ENCODE peak calls at places on chromosomes 7 and 10, in five cellular contexts. V is CD4-positive, CD25-positive, alpha-beta regulatory T cell; P is mesendoderm; G is GM23248; B is H9. L is an unnamed sample. For H3K4me1 and H3K27me3, the result is how much of the 10 kb centered on the place peaks cover.

GRCh38 chr7:52925332-52925731 is 110.1 kb upstream of the POM121L12 start:
- DNase-seq in P (peak), B (peak), G (no peak), V (no peak), L (no peak)

GRCh38 chr10:26488344-26488743 is 50.2 kb downstream of the APBB1IP start:
- DNase-seq in G (peak), P (no peak), B (no peak), V (no peak), L (no peak)

GRCh38 chr7:35839860-35840854 is 39.3 kb downstream of the SEPTIN7 start:
- DNase-seq in P (no peak), V (no peak), G (peak), B (no peak), L (no peak)

GRCh38 chr7:150728609-150729008 is 8.6 kb upstream of the GIMAP5 start:
- DNase-seq in V (no peak), P (no peak), G (no peak), B (no peak), L (no peak)

GRCh38 chr10:22874189-22874854 is 53.5 kb upstream of the ARMC3 start:
- DNase-seq in P (no peak), B (no peak), G (no peak), V (no peak), L (no peak)

GRCh38 chr7:141701489-141702046 is 398 bp downstream of the DENND11 start:
- DNase-seq in V (peak), B (peak), G (peak), P (peak), L (peak)

GRCh38 chr10:84196083-84196482 is 1.7 kb downstream of the CDHR1 start:
- DNase-seq in P (peak), G (no peak), B (no peak), V (no peak), L (peak)

GRCh38 chr7:85054306-85054705 is 132.6 kb downstream of the SEMA3D start:
- DNase-seq in B (no peak), G (no peak), P (peak), V (no peak), L (no peak)

GRCh38 chr10:119302591-119303253 is 95.4 kb downstream of the GRK5 start:
- DNase-seq in V (no peak), B (no peak), P (no peak), G (no peak), L (no peak)

GRCh38 chr7:235576-236395 is 43.4 kb downstream of the FAM20C start:
- DNase-seq in G (no peak), P (no peak), V (no peak), B (no peak), L (no peak)

GRCh38 chr10:104033966-104034365 is 51.7 kb downstream of the COL17A1 start:
- DNase-seq in G (no peak), B (no peak), P (no peak), V (no peak), L (no peak)

GRCh38 chr7:26348234-26348851 is 56.7 kb downstream of the SNX10 start:
- DNase-seq in B (no peak), V (no peak), G (no peak), P (no peak), L (no peak)

GRCh38 chr7:151871904-151872303 is 5.0 kb downstream of the PRKAG2 start:
- DNase-seq in P (no peak), B (no peak), G (peak), V (no peak), L (peak)

GRCh38 chr7:39510738-39511372 is 55.3 kb upstream of the YAE1 start:
- DNase-seq in P (peak), B (no peak), V (no peak), G (peak), L (no peak)

GRCh38 chr7:7934127-7934526 is 34.5 kb upstream of the GLCCI1 start:
- DNase-seq in G (no peak), V (no peak), B (no peak), P (no peak), L (no peak)

GRCh38 chr10:75261813-75262725 is 26.3 kb upstream of the COMTD1 start:
- DNase-seq in V (no peak), G (peak), B (no peak), P (no peak), L (no peak)

GRCh38 chr10:15313034-15313433 is 58.1 kb downstream of the FAM171A1 start:
- DNase-seq in P (no peak), B (no peak), G (no peak), V (no peak), L (no peak)

GRCh38 chr7:100435401-100436304 is 644 bp downstream of the PPP1R35 start:
- DNase-seq in P (peak), V (peak), B (peak), G (peak), L (peak)

GRCh38 chr10:117830832-117831231 is 215.9 kb downstream of the RAB11FIP2 start:
- DNase-seq in V (no peak), G (no peak), P (peak), B (peak), L (no peak)

GRCh38 chr10:99930731-99931550 is 78.8 kb downstream of the DNMBP start:
- DNase-seq in B (peak), V (no peak), G (no peak), P (peak), L (no peak)

GRCh38 chr10:124144536-124144935 is 51.1 kb upstream of the CHST15 start:
- DNase-seq in B (no peak), P (no peak), G (no peak), V (no peak), L (no peak)

GRCh38 chr7:113331155-113331898 is 213.0 kb upstream of the SMIM30 start:
- DNase-seq in B (peak), P (peak), V (no peak), G (no peak), L (no peak)

GRCh38 chr10:78974409-78975317 is 94.1 kb upstream of the ZMIZ1 start:
- DNase-seq in G (peak), B (peak), V (no peak), P (peak), L (peak)

GRCh38 chr7:27171636-27172387 is 2.3 kb downstream of the HOXA10 start:
- DNase-seq in V (no peak), P (peak), G (peak), B (peak), L (peak)

GRCh38 chr10:103636492-103636891 is 143.0 kb downstream of the NEURL1 start:
- DNase-seq in P (peak), V (no peak), G (no peak), B (peak), L (no peak)

GRCh38 chr10:70448236-70448635 is 6.8 kb upstream of the NODAL start:
- DNase-seq in G (no peak), P (no peak), V (no peak), B (no peak), L (no peak)

GRCh38 chr7:152120776-152121175 is 95.3 kb downstream of the GALNT11 start:
- DNase-seq in V (no peak), P (no peak), B (no peak), G (no peak), L (no peak)

GRCh38 chr7:80319461-80319860 is 184.8 kb downstream of the GNAI1 start:
- DNase-seq in B (no peak), V (no peak), P (no peak), G (no peak), L (no peak)

GRCh38 chr7:80318081-80318480 is 183.4 kb downstream of the GNAI1 start:
- DNase-seq in P (peak), G (no peak), B (peak), V (no peak), L (no peak)

GRCh38 chr7:80324032-80324431 is 187.8 kb downstream of the GNAT3 start:
- DNase-seq in P (no peak), B (no peak), V (no peak), G (peak), L (no peak)
- H3K4me1 ChIP-seq in P (under half), B (under half), V (under half), G (under half), L (under half)

GRCh38 chr7:157738064-157738460 is 401.3 kb downstream of the DNAJB6 start:
- DNase-seq in V (no peak), G (no peak), B (peak), P (peak), L (no peak)

GRCh38 chr7:157737151-157738063 is 400.6 kb downstream of the DNAJB6 start:
- DNase-seq in G (no peak), V (no peak), P (peak), B (no peak), L (peak)

GRCh38 chr7:157740251-157740650 is 403.4 kb downstream of the DNAJB6 start:
- DNase-seq in G (no peak), B (no peak), V (no peak), P (no peak), L (peak)

GRCh38 chr7:157739650-157740049 is 402.8 kb downstream of the DNAJB6 start:
- DNase-seq in G (no peak), P (no peak), B (no peak), V (no peak), L (no peak)

DNA sequence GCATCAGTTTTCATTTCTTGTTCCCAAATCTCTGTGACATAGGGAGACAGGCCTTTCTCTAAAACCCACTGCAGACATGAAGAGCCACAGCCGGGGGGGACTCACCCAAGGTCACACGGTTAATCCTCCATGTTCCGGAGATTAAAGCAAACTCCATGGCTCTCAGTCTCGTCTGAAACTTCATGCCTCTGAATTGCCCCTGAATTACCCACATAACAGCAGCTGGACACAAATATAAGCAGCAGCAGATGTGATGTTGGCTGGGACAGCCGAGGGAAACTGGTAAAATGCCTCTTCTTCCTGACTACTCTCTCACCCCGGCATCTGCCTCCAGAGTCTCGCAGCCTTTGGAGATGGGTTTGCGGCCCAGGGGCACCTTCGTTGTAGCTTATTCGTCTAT is 402.3 kb downstream of the DNAJB6 start:
- DNase-seq in G (no peak), V (no peak), B (no peak), P (no peak), L (no peak)
- H3K27me3 ChIP-seq in G (under half), V (under half), B (under half), P (under half), L (under half)

DNA sequence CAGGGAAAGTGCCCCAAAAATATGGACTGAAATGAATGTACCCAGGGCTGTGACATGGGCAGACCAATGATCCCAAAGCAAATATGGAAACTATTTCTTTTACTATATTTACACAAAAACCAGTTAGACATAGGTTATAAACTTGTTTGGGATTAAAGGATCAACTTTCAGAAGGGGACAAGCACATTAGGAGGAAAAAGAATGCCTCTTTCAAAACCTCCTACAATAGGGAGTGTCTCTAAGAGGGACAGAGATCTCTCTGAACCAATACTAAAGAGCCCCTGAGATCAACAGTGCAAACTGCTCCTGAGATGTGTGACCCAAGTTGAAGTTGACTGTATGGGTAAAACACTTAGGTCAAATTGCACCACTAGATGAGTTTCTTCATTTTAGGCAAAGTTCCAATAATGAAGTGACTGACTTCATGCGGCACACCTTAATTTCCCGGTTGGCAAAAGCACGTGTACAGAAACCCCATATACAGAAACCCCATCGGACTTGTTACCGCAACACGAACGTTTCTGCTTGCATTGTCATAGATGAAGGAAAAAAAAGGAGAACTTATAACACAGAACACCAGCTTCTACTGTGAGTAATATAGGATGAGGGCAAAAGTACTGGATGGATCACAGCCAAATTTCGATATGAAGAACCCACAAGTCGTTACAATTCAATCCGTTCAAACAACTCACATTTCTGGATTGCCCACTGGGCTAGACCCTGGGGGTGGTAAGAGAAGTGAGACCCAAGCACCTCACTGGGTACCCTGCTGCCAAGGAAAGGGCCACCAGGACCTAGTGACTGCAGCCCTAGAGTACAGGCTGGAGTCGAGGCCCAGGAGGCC is 4.3 kb downstream of the SVIL start:
- DNase-seq in G (no peak), V (no peak), P (no peak), B (no peak), L (no peak)
- H3K4me1 ChIP-seq in G (under half), V (under half), P (under half), B (under half), L (under half)

GRCh38 chr7:23473848-23474097 is 3.5 kb upstream of the IGF2BP3 start:
- DNase-seq in G (no peak), P (peak), B (no peak), V (no peak), L (no peak)
- H3K27me3 ChIP-seq in G (under half), P (under half), B (under half), V (half or more), L (under half)

DNA sequence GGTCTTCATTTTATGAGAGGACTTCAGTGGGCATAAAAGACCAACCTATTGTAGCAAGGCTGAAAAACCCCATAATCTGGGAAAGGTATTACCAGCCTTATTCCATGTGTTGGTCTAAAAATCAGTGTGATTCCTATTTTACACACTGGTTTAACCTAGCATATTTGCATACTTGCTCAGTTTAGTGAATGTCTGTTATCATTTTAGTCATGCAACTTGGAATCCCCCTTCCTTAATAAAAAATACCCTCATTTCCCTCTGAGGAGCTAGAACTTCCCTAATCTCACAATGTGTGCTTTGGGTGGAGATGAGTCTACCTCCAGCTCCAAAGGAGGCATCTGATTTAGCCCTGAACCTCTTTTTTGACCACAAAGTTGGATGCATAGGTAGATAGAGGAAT is 312.8 kb upstream of the SORCS1 start:
- DNase-seq in G (no peak), V (no peak), B (no peak), P (no peak), L (no peak)
- H3K4me1 ChIP-seq in G (under half), V (under half), B (under half), P (under half), L (under half)

GRCh38 chr7:157628456-157628855 is 291.7 kb downstream of the DNAJB6 start:
- DNase-seq in P (no peak), V (no peak), B (no peak), G (no peak), L (no peak)
- H3K27me3 ChIP-seq in P (under half), V (under half), B (under half), G (under half), L (under half)